ENCODE peak calls at places on chromosomes 5 and 9, in five cellular contexts. H, C, X, K and S are unnamed samples.

GRCh38 chr5:27315541-27316282 is 277.3 kb upstream of the CDH9 start:
- DNase-seq in H (peak; percentile 77), C (no peak), X (no peak), K (peak; percentile 35), S (peak; percentile 54)

GRCh38 chr5:105350406-105351140 is 1788.0 kb upstream of the NUDT12 start:
- DNase-seq in H (no peak), C (no peak), X (no peak), K (no peak), S (no peak)

GRCh38 chr9:135814421-135814820 is 92.9 kb downstream of the CAMSAP1 start:
- DNase-seq in H (no peak), C (no peak), X (no peak), K (no peak), S (no peak)

GRCh38 chr5:41510176-41510831 is at the start of gene PLCXD3:
- DNase-seq in H (no peak), C (peak; percentile 46), X (no peak), K (no peak), S (no peak)

GRCh38 chr9:4967521-4967920 is 17.6 kb upstream of the JAK2 start:
- DNase-seq in H (peak; percentile 55), C (no peak), X (no peak), K (no peak), S (no peak)

GRCh38 chr5:6435356-6435755 is 13.3 kb upstream of the UBE2QL1 start:
- DNase-seq in H (no peak), C (no peak), X (no peak), K (no peak), S (peak; percentile 14)

GRCh38 chr5:91166040-91166807 is 216.9 kb downstream of the ARRDC3 start:
- DNase-seq in H (peak; percentile 82), C (no peak), X (no peak), K (no peak), S (peak; percentile 30)

GRCh38 chr9:135065151-135065550 is 22.3 kb upstream of the OLFM1 start:
- DNase-seq in H (no peak), C (no peak), X (no peak), K (no peak), S (no peak)

GRCh38 chr5:65020492-65020891 is 251.8 kb downstream of the CWC27 start:
- DNase-seq in H (peak; percentile 69), C (no peak), X (no peak), K (peak; percentile 17), S (peak; percentile 56)

GRCh38 chr9:32665101-32665500 is 29.6 kb upstream of the TAF1L start:
- DNase-seq in H (peak; percentile 24), C (no peak), X (no peak), K (no peak), S (peak; percentile 8)

GRCh38 chr5:107652839-107653607 is 17.7 kb downstream of the EFNA5 start:
- DNase-seq in H (no peak), C (no peak), X (no peak), K (no peak), S (no peak)

GRCh38 chr5:50738864-50739263 is 72.4 kb downstream of the PARP8 start:
- DNase-seq in H (no peak), C (no peak), X (no peak), K (no peak), S (no peak)

GRCh38 chr5:36887532-36887931 is 11.0 kb downstream of the NIPBL start:
- DNase-seq in H (no peak), C (no peak), X (no peak), K (no peak), S (no peak)

GRCh38 chr5:88833371-88834107 is 49.4 kb downstream of the MEF2C start:
- DNase-seq in H (peak; percentile 57), C (no peak), X (no peak), K (no peak), S (peak; percentile 60)